ENCODE peak calls at places on chromosome 11, in four cellular contexts. G, S, U and H are unnamed samples.

GRCh38 chr11:25953015-25953414 is 378.9 kb upstream of the ANO3 start:
- DNase-seq in S (no peak), G (no peak), U (no peak), H (no peak)

GRCh38 chr11:78094250-78094649 is 14.6 kb upstream of the NDUFC2 start:
- DNase-seq in U (no peak), S (no peak), G (no peak), H (no peak)

GRCh38 chr11:120448240-120448639 is 63.3 kb upstream of the GRIK4 start:
- DNase-seq in S (no peak), G (no peak), U (no peak), H (no peak)

GRCh38 chr11:105611837-105612480 is 2.1 kb downstream of the GRIA4 start:
- DNase-seq in G (no peak), S (no peak), U (no peak), H (no peak)

GRCh38 chr11:86174101-86175046 is 70.2 kb upstream of the EED start:
- DNase-seq in S (peak), G (peak), U (no peak), H (peak)

GRCh38 chr11:1907955-1908354 is 11.5 kb upstream of the TNNT3 start:
- DNase-seq in U (no peak), G (no peak), S (no peak), H (no peak)

GRCh38 chr11:76314741-76315090 is 66.2 kb downstream of the THAP12 start:
- DNase-seq in G (no peak), U (no peak), S (peak), H (no peak)

GRCh38 chr11:48033918-48034341 is 53.6 kb downstream of the PTPRJ start:
- DNase-seq in G (no peak), U (no peak), S (no peak), H (no peak)

GRCh38 chr11:66100272-66101037 is 30.4 kb downstream of the PACS1 start:
- DNase-seq in G (no peak), S (no peak), U (peak), H (no peak)

GRCh38 chr11:112270551-112271180 is 10.0 kb upstream of the PLET1 start:
- DNase-seq in U (no peak), G (no peak), S (no peak), H (no peak)

GRCh38 chr11:117449111-117449693 is 121.5 kb downstream of the CEP164 start:
- DNase-seq in G (no peak), S (peak), U (no peak), H (no peak)

GRCh38 chr11:126366064-126366822 is 10.8 kb downstream of the ST3GAL4 start:
- DNase-seq in U (no peak), G (no peak), S (no peak), H (no peak)

GRCh38 chr11:43693731-43694130 is 13.2 kb downstream of the HSD17B12 start:
- DNase-seq in S (no peak), U (no peak), G (no peak), H (no peak)

GRCh38 chr11:60204922-60205321 is 22.0 kb upstream of the MS4A6A start:
- DNase-seq in S (no peak), U (no peak), G (no peak), H (no peak)

GRCh38 chr11:69891421-69892236 is 72.4 kb upstream of the FGF3 start:
- DNase-seq in S (no peak), G (no peak), U (peak), H (no peak)

GRCh38 chr11:19410032-19410431 is 169.3 kb upstream of the E2F8 start:
- DNase-seq in U (no peak), S (no peak), G (no peak), H (no peak)

GRCh38 chr11:19116315-19116970 is 525 bp upstream of the ZDHHC13 start:
- DNase-seq in U (no peak), S (peak), G (no peak), H (no peak)

GRCh38 chr11:109426442-109426841 is 4.5 kb downstream of the C11orf87 start:
- DNase-seq in S (peak), U (no peak), G (no peak), H (no peak)

GRCh38 chr11:65798882-65799281 is 12.0 kb downstream of the OVOL1 start:
- DNase-seq in G (no peak), S (no peak), U (no peak), H (no peak)

GRCh38 chr11:77039491-77040400 is 5.5 kb downstream of the B3GNT6 start:
- DNase-seq in U (peak), S (peak), G (no peak), H (no peak)

GRCh38 chr11:111528557-111528956 is 12.0 kb upstream of the LAYN start:
- DNase-seq in U (no peak), S (no peak), G (no peak), H (no peak)

GRCh38 chr11:19817265-19817851 is 104.7 kb downstream of the NAV2 start:
- DNase-seq in S (no peak), G (no peak), U (no peak), H (no peak)

GRCh38 chr11:19602906-19603305 is 109.7 kb upstream of the NAV2 start:
- DNase-seq in U (no peak), S (no peak), G (no peak), H (no peak)

GRCh38 chr11:131626761-131627160 is 256.3 kb downstream of the NTM start:
- DNase-seq in U (no peak), G (no peak), S (no peak), H (no peak)

GRCh38 chr11:112279901-112280267 is 19.2 kb upstream of the PLET1 start:
- DNase-seq in G (no peak), S (peak), U (peak), H (no peak)

GRCh38 chr11:126263489-126263888 is 5.2 kb downstream of the SRPRA start:
- DNase-seq in S (no peak), G (no peak), U (no peak), H (no peak)

GRCh38 chr11:86172894-86173293 is 71.7 kb upstream of the EED start:
- DNase-seq in G (no peak), S (peak), U (no peak), H (no peak)

GRCh38 chr11:113994077-113994954 is 19.4 kb downstream of the HTR3A start:
- DNase-seq in G (no peak), U (no peak), S (no peak), H (no peak)

GRCh38 chr11:62999649-63000048 is 14.9 kb upstream of the SLC22A6 start:
- DNase-seq in U (no peak), G (no peak), S (no peak), H (no peak)

GRCh38 chr11:12834166-12834565 is 159.9 kb downstream of the TEAD1 start:
- DNase-seq in G (no peak), S (no peak), U (no peak), H (no peak)

GRCh38 chr11:66962247-66962646 is 4.1 kb upstream of the PC start:
- DNase-seq in U (no peak), S (no peak), G (no peak), H (no peak)

GRCh38 chr11:134032501-134033091 is 36.3 kb upstream of the JAM3 start:
- DNase-seq in U (no peak), G (no peak), S (peak), H (no peak)

GRCh38 chr11:45337583-45338360 is 51.6 kb upstream of the SYT13 start:
- DNase-seq in U (no peak), G (no peak), S (no peak), H (no peak)